ENCODE peak calls at places on chromosomes 13 and 19, in nine cellular contexts. Y is transverse colon; L is ELF-1; Z is cardiac fibroblast; E is fibroblast of the aortic adventitia; W is fibroblast of the conjunctiva; X is stimulated activated CD4-positive, alpha-beta T cell treated with anti-CD3 and anti-CD28 coated beads, Interleukin-15, amount 100 ng/mL, for 24 hours; H is sigmoid colon; O is pancreas. S is an unnamed sample.

GRCh38 chr13:100855151-100855550 is 180.6 kb upstream of the TMTC4 start:
- DNase-seq in Y (no peak), L (peak; percentile 41), Z (no peak), E (no peak), W (no peak), X (no peak), H (no peak), O (no peak), S (no peak)

GRCh38 chr13:66618702-66619101 is 611.4 kb downstream of the PCDH9 start:
- DNase-seq in Y (no peak), L (no peak), Z (peak; percentile 67), E (peak; percentile 64), W (peak; percentile 30), X (no peak), H (no peak), O (no peak), S (peak; percentile 53)

GRCh38 chr13:23583491-23583890 is 13.3 kb downstream of the TNFRSF19 start:
- DNase-seq in Y (no peak), L (no peak), Z (no peak), E (no peak), W (no peak), X (no peak), H (no peak), O (no peak), S (no peak)

GRCh38 chr13:46553886-46554855 is 1.2 kb downstream of the LRCH1 start:
- DNase-seq in Y (peak; percentile 78), L (peak; percentile 78), Z (peak; percentile 87), E (peak; percentile 79), W (peak; percentile 53), X (peak; percentile 81), H (peak; percentile 86), O (peak; percentile 63), S (peak; percentile 89)

GRCh38 chr19:4910594-4911273 is 1.4 kb downstream of the UHRF1 start:
- DNase-seq in Y (peak; percentile 31), L (peak; percentile 49), Z (peak; percentile 64), E (peak; percentile 57), W (no peak), X (peak; percentile 51), H (no peak), O (no peak), S (peak; percentile 39)

GRCh38 chr19:15093001-15093400 is 11.0 kb downstream of the OR1I1 start:
- DNase-seq in Y (no peak), L (no peak), Z (no peak), E (no peak), W (no peak), X (no peak), H (no peak), O (no peak), S (no peak)

GRCh38 chr13:30763786-30764440 is 28.6 kb downstream of the ALOX5AP start:
- DNase-seq in Y (no peak), L (no peak), Z (no peak), E (peak; percentile 25), W (no peak), X (no peak), H (no peak), O (no peak), S (peak; percentile 18)

GRCh38 chr19:690203-690602 is 5.0 kb downstream of the PRSS57 start:
- DNase-seq in Y (no peak), L (peak; percentile 51), Z (no peak), E (no peak), W (no peak), X (no peak), H (no peak), O (no peak), S (no peak)

GRCh38 chr13:20049558-20050473 is 91.3 kb downstream of the ZMYM2 start:
- DNase-seq in Y (no peak), L (no peak), Z (no peak), E (no peak), W (no peak), X (no peak), H (no peak), O (no peak), S (no peak)

GRCh38 chr19:9793051-9793591 is 24.6 kb upstream of the ZNF846 start:
- DNase-seq in Y (peak; percentile 66), L (no peak), Z (peak; percentile 64), E (peak; percentile 41), W (no peak), X (peak; percentile 73), H (peak; percentile 82), O (no peak), S (peak; percentile 42)

GRCh38 chr13:110388141-110388943 is 81.3 kb downstream of the COL4A2 start:
- DNase-seq in Y (peak; percentile 52), L (peak; percentile 86), Z (peak; percentile 81), E (peak; percentile 52), W (no peak), X (no peak), H (peak; percentile 97), O (no peak), S (peak; percentile 67)

GRCh38 chr19:10427169-10427568 is 6.8 kb downstream of the PDE4A start:
- DNase-seq in Y (no peak), L (no peak), Z (no peak), E (no peak), W (no peak), X (no peak), H (no peak), O (no peak), S (no peak)

GRCh38 chr13:113553541-113554332 is 30.8 kb upstream of the TFDP1 start:
- DNase-seq in Y (peak; percentile 5), L (no peak), Z (no peak), E (no peak), W (no peak), X (no peak), H (no peak), O (no peak), S (no peak)

GRCh38 chr13:92137519-92137918 is 739.1 kb downstream of the GPC5 start:
- DNase-seq in Y (no peak), L (no peak), Z (peak; percentile 30), E (no peak), W (no peak), X (no peak), H (no peak), O (no peak), S (no peak)

GRCh38 chr13:102555914-102556553 is 40.8 kb upstream of the TPP2 start:
- DNase-seq in Y (no peak), L (peak; percentile 31), Z (peak; percentile 44), E (peak; percentile 34), W (peak; percentile 20), X (peak; percentile 5), H (no peak), O (no peak), S (peak; percentile 73)

GRCh38 chr19:35963514-35963913 is 27.3 kb downstream of the LRFN3 start:
- DNase-seq in Y (no peak), L (peak; percentile 76), Z (peak; percentile 64), E (peak; percentile 62), W (peak; percentile 12), X (peak; percentile 58), H (no peak), O (peak; percentile 42), S (peak; percentile 71)

GRCh38 chr19:5926641-5927438 is 12.8 kb downstream of the CAPS start:
- DNase-seq in Y (peak; percentile 33), L (no peak), Z (peak; percentile 64), E (peak; percentile 88), W (peak; percentile 98), X (no peak), H (peak; percentile 90), O (no peak), S (no peak)